ENCODE peak calls at places on chromosomes 5 and 9, in eight cellular contexts. One of them, this sample, is unnamed.

GRCh38 chr9:22682536-22683392 is 236.1 kb downstream of the DMRTA1 start:
- DNase-seq in GM12865: no peak
- DNase-seq in naive thymus-derived CD8-positive, alpha-beta T cell: no peak
- DNase-seq in NCI-H2081: peak; percentile 55
- DNase-seq in AG04450: peak; percentile 49
- DNase-seq in NCI-H446: no peak
- DNase-seq in naive thymus-derived CD4-positive, alpha-beta T cell: no peak
- DNase-seq in effector CD8-positive, alpha-beta T cell: no peak
- DNase-seq in this sample: no peak

GRCh38 chr5:179241764-179242370 is 103.4 kb downstream of the ADAMTS2 start:
- DNase-seq in GM12865: no peak
- DNase-seq in naive thymus-derived CD8-positive, alpha-beta T cell: no peak
- DNase-seq in NCI-H2081: no peak
- DNase-seq in AG04450: no peak
- DNase-seq in NCI-H446: peak; percentile 13
- DNase-seq in naive thymus-derived CD4-positive, alpha-beta T cell: no peak
- DNase-seq in effector CD8-positive, alpha-beta T cell: no peak
- DNase-seq in this sample: no peak

GRCh38 chr5:127077346-127077745 is 4.0 kb upstream of the C5orf63 start:
- DNase-seq in GM12865: no peak
- DNase-seq in naive thymus-derived CD8-positive, alpha-beta T cell: no peak
- DNase-seq in NCI-H2081: no peak
- DNase-seq in AG04450: no peak
- DNase-seq in NCI-H446: no peak
- DNase-seq in naive thymus-derived CD4-positive, alpha-beta T cell: no peak
- DNase-seq in effector CD8-positive, alpha-beta T cell: no peak
- DNase-seq in this sample: no peak

GRCh38 chr5:145437627-145438026 is 397.5 kb downstream of the PRELID2 start:
- DNase-seq in GM12865: no peak
- DNase-seq in naive thymus-derived CD8-positive, alpha-beta T cell: no peak
- DNase-seq in NCI-H2081: no peak
- DNase-seq in AG04450: no peak
- DNase-seq in NCI-H446: no peak
- DNase-seq in naive thymus-derived CD4-positive, alpha-beta T cell: no peak
- DNase-seq in effector CD8-positive, alpha-beta T cell: no peak
- DNase-seq in this sample: no peak

GRCh38 chr5:31692561-31693221 is 53.8 kb downstream of the PDZD2 start:
- DNase-seq in GM12865: no peak
- DNase-seq in naive thymus-derived CD8-positive, alpha-beta T cell: no peak
- DNase-seq in NCI-H2081: no peak
- DNase-seq in AG04450: no peak
- DNase-seq in NCI-H446: no peak
- DNase-seq in naive thymus-derived CD4-positive, alpha-beta T cell: no peak
- DNase-seq in effector CD8-positive, alpha-beta T cell: no peak
- DNase-seq in this sample: no peak

GRCh38 chr5:172800088-172800551 is 29.1 kb upstream of the DUSP1 start:
- DNase-seq in GM12865: no peak
- DNase-seq in naive thymus-derived CD8-positive, alpha-beta T cell: no peak
- DNase-seq in NCI-H2081: no peak
- DNase-seq in AG04450: peak; percentile 88
- DNase-seq in NCI-H446: no peak
- DNase-seq in naive thymus-derived CD4-positive, alpha-beta T cell: no peak
- DNase-seq in effector CD8-positive, alpha-beta T cell: no peak
- DNase-seq in this sample: peak; percentile 56

GRCh38 chr5:74409166-74409706 is 231.3 kb downstream of the ENC1 start:
- DNase-seq in GM12865: no peak
- DNase-seq in naive thymus-derived CD8-positive, alpha-beta T cell: no peak
- DNase-seq in NCI-H2081: peak; percentile 2
- DNase-seq in AG04450: no peak
- DNase-seq in NCI-H446: peak; percentile 65
- DNase-seq in naive thymus-derived CD4-positive, alpha-beta T cell: no peak
- DNase-seq in effector CD8-positive, alpha-beta T cell: no peak
- DNase-seq in this sample: no peak

GRCh38 chr5:176408590-176408989 is 7.7 kb downstream of the CLTB start:
- DNase-seq in GM12865: no peak
- DNase-seq in naive thymus-derived CD8-positive, alpha-beta T cell: no peak
- DNase-seq in NCI-H2081: no peak
- DNase-seq in AG04450: no peak
- DNase-seq in NCI-H446: no peak
- DNase-seq in naive thymus-derived CD4-positive, alpha-beta T cell: no peak
- DNase-seq in effector CD8-positive, alpha-beta T cell: no peak
- DNase-seq in this sample: no peak

GRCh38 chr5:132365213-132365612 is 4.3 kb upstream of the SLC22A5 start:
- DNase-seq in GM12865: no peak
- DNase-seq in naive thymus-derived CD8-positive, alpha-beta T cell: no peak
- DNase-seq in NCI-H2081: no peak
- DNase-seq in AG04450: no peak
- DNase-seq in NCI-H446: no peak
- DNase-seq in naive thymus-derived CD4-positive, alpha-beta T cell: no peak
- DNase-seq in effector CD8-positive, alpha-beta T cell: no peak
- DNase-seq in this sample: no peak

GRCh38 chr5:158553195-158553945 is 546.3 kb downstream of the EBF1 start:
- DNase-seq in GM12865: no peak
- DNase-seq in naive thymus-derived CD8-positive, alpha-beta T cell: no peak
- DNase-seq in NCI-H2081: no peak
- DNase-seq in AG04450: no peak
- DNase-seq in NCI-H446: no peak
- DNase-seq in naive thymus-derived CD4-positive, alpha-beta T cell: no peak
- DNase-seq in effector CD8-positive, alpha-beta T cell: no peak
- DNase-seq in this sample: no peak

GRCh38 chr5:50963647-50964584 is 297.5 kb downstream of the PARP8 start:
- DNase-seq in GM12865: no peak
- DNase-seq in naive thymus-derived CD8-positive, alpha-beta T cell: no peak
- DNase-seq in NCI-H2081: peak; percentile 50
- DNase-seq in AG04450: no peak
- DNase-seq in NCI-H446: no peak
- DNase-seq in naive thymus-derived CD4-positive, alpha-beta T cell: no peak
- DNase-seq in effector CD8-positive, alpha-beta T cell: no peak
- DNase-seq in this sample: no peak

GRCh38 chr9:113664176-113664875 is 200.8 kb downstream of the RGS3 start:
- DNase-seq in GM12865: no peak
- DNase-seq in naive thymus-derived CD8-positive, alpha-beta T cell: no peak
- DNase-seq in NCI-H2081: no peak
- DNase-seq in AG04450: no peak
- DNase-seq in NCI-H446: no peak
- DNase-seq in naive thymus-derived CD4-positive, alpha-beta T cell: no peak
- DNase-seq in effector CD8-positive, alpha-beta T cell: no peak
- DNase-seq in this sample: no peak

GRCh38 chr9:86734762-86735161 is 212.5 kb downstream of the GAS1 start:
- DNase-seq in GM12865: no peak
- DNase-seq in naive thymus-derived CD8-positive, alpha-beta T cell: no peak
- DNase-seq in NCI-H2081: no peak
- DNase-seq in AG04450: no peak
- DNase-seq in NCI-H446: no peak
- DNase-seq in naive thymus-derived CD4-positive, alpha-beta T cell: no peak
- DNase-seq in effector CD8-positive, alpha-beta T cell: no peak
- DNase-seq in this sample: no peak

GRCh38 chr5:59709833-59710232 is 183.7 kb downstream of the PDE4D start:
- DNase-seq in GM12865: no peak
- DNase-seq in naive thymus-derived CD8-positive, alpha-beta T cell: no peak
- DNase-seq in NCI-H2081: no peak
- DNase-seq in AG04450: peak; percentile 34
- DNase-seq in NCI-H446: no peak
- DNase-seq in naive thymus-derived CD4-positive, alpha-beta T cell: no peak
- DNase-seq in effector CD8-positive, alpha-beta T cell: no peak
- DNase-seq in this sample: no peak

GRCh38 chr5:173814053-173814452 is 74.1 kb upstream of the CPEB4 start:
- DNase-seq in GM12865: no peak
- DNase-seq in naive thymus-derived CD8-positive, alpha-beta T cell: no peak
- DNase-seq in NCI-H2081: no peak
- DNase-seq in AG04450: no peak
- DNase-seq in NCI-H446: no peak
- DNase-seq in naive thymus-derived CD4-positive, alpha-beta T cell: no peak
- DNase-seq in effector CD8-positive, alpha-beta T cell: no peak
- DNase-seq in this sample: no peak

GRCh38 chr5:5126444-5126843 is 13.7 kb upstream of the ADAMTS16 start:
- DNase-seq in GM12865: no peak
- DNase-seq in naive thymus-derived CD8-positive, alpha-beta T cell: no peak
- DNase-seq in NCI-H2081: no peak
- DNase-seq in AG04450: no peak
- DNase-seq in NCI-H446: no peak
- DNase-seq in naive thymus-derived CD4-positive, alpha-beta T cell: no peak
- DNase-seq in effector CD8-positive, alpha-beta T cell: no peak
- DNase-seq in this sample: no peak

GRCh38 chr5:10576121-10576789 is 12.4 kb downstream of the ANKRD33B start:
- DNase-seq in GM12865: no peak
- DNase-seq in naive thymus-derived CD8-positive, alpha-beta T cell: no peak
- DNase-seq in NCI-H2081: no peak
- DNase-seq in AG04450: no peak
- DNase-seq in NCI-H446: no peak
- DNase-seq in naive thymus-derived CD4-positive, alpha-beta T cell: no peak
- DNase-seq in effector CD8-positive, alpha-beta T cell: no peak
- DNase-seq in this sample: no peak

GRCh38 chr5:17346811-17347210 is 129.4 kb downstream of the BASP1 start:
- DNase-seq in GM12865: no peak
- DNase-seq in naive thymus-derived CD8-positive, alpha-beta T cell: no peak
- DNase-seq in NCI-H2081: no peak
- DNase-seq in AG04450: no peak
- DNase-seq in NCI-H446: no peak
- DNase-seq in naive thymus-derived CD4-positive, alpha-beta T cell: no peak
- DNase-seq in effector CD8-positive, alpha-beta T cell: no peak
- DNase-seq in this sample: no peak

GRCh38 chr5:112183103-112183634 is 235.9 kb downstream of the EPB41L4A start:
- DNase-seq in GM12865: no peak
- DNase-seq in naive thymus-derived CD8-positive, alpha-beta T cell: no peak
- DNase-seq in NCI-H2081: no peak
- DNase-seq in AG04450: no peak
- DNase-seq in NCI-H446: no peak
- DNase-seq in naive thymus-derived CD4-positive, alpha-beta T cell: no peak
- DNase-seq in effector CD8-positive, alpha-beta T cell: no peak
- DNase-seq in this sample: no peak

GRCh38 chr9:93096811-93097382 is 880 bp downstream of the CARD19 start:
- DNase-seq in GM12865: no peak
- DNase-seq in naive thymus-derived CD8-positive, alpha-beta T cell: no peak
- DNase-seq in NCI-H2081: no peak
- DNase-seq in AG04450: no peak
- DNase-seq in NCI-H446: no peak
- DNase-seq in naive thymus-derived CD4-positive, alpha-beta T cell: no peak
- DNase-seq in effector CD8-positive, alpha-beta T cell: no peak
- DNase-seq in this sample: no peak

GRCh38 chr9:37037137-37037743 is 3.2 kb upstream of the PAX5 start:
- DNase-seq in GM12865: peak; percentile 59
- DNase-seq in naive thymus-derived CD8-positive, alpha-beta T cell: no peak
- DNase-seq in NCI-H2081: no peak
- DNase-seq in AG04450: no peak
- DNase-seq in NCI-H446: no peak
- DNase-seq in naive thymus-derived CD4-positive, alpha-beta T cell: no peak
- DNase-seq in effector CD8-positive, alpha-beta T cell: no peak
- DNase-seq in this sample: no peak

GRCh38 chr9:76453785-76454184 is 5.2 kb upstream of the GCNT1 start:
- DNase-seq in GM12865: no peak
- DNase-seq in naive thymus-derived CD8-positive, alpha-beta T cell: no peak
- DNase-seq in NCI-H2081: no peak
- DNase-seq in AG04450: no peak
- DNase-seq in NCI-H446: no peak
- DNase-seq in naive thymus-derived CD4-positive, alpha-beta T cell: no peak
- DNase-seq in effector CD8-positive, alpha-beta T cell: no peak
- DNase-seq in this sample: no peak

GRCh38 chr9:101486693-101487442 is 46.8 kb upstream of the RNF20 start:
- DNase-seq in GM12865: no peak
- DNase-seq in naive thymus-derived CD8-positive, alpha-beta T cell: no peak
- DNase-seq in NCI-H2081: peak; percentile 80
- DNase-seq in AG04450: no peak
- DNase-seq in NCI-H446: peak; percentile 34
- DNase-seq in naive thymus-derived CD4-positive, alpha-beta T cell: no peak
- DNase-seq in effector CD8-positive, alpha-beta T cell: no peak
- DNase-seq in this sample: peak; percentile 63

GRCh38 chr9:131304676-131305366 is 15.3 kb downstream of the PLPP7 start:
- DNase-seq in GM12865: no peak
- DNase-seq in naive thymus-derived CD8-positive, alpha-beta T cell: no peak
- DNase-seq in NCI-H2081: no peak
- DNase-seq in AG04450: no peak
- DNase-seq in NCI-H446: no peak
- DNase-seq in naive thymus-derived CD4-positive, alpha-beta T cell: no peak
- DNase-seq in effector CD8-positive, alpha-beta T cell: no peak
- DNase-seq in this sample: peak; percentile 31

This sample was measured in erythroblast.